ENCODE peak calls at places on chromosomes 11 and 22, in nine cellular contexts. One of them, this sample, is unnamed. For H3K4me1, the result is how much of the 10 kb centered on the place peaks cover.

GRCh38 chr11:124612567-124613245 is 1.5 kb downstream of the PANX3 start:
- DNase-seq in mesenchymal stem cell: peak
- DNase-seq in neural progenitor cell: peak
- DNase-seq in SK-N-SH: no peak
- DNase-seq in neuronal stem cell: no peak
- DNase-seq in IMR-90: peak
- DNase-seq in colonic mucosa: no peak
- DNase-seq in PC-3: no peak
- DNase-seq in H9: peak
- DNase-seq in this sample: peak

GRCh38 chr11:17219016-17219415 is 11.2 kb upstream of the PIK3C2A start:
- DNase-seq in PC-3: no peak
- DNase-seq in H9: no peak
- DNase-seq in IMR-90: no peak
- DNase-seq in SK-N-SH: no peak
- DNase-seq in colonic mucosa: no peak
- DNase-seq in neuronal stem cell: no peak
- DNase-seq in mesenchymal stem cell: no peak
- DNase-seq in neural progenitor cell: no peak
- DNase-seq in this sample: peak

GRCh38 chr11:60280412-60280811 is at the start of gene MS4A4A:
- DNase-seq in SK-N-SH: no peak
- DNase-seq in PC-3: no peak
- DNase-seq in colonic mucosa: no peak
- DNase-seq in IMR-90: no peak
- DNase-seq in H9: no peak
- DNase-seq in mesenchymal stem cell: no peak
- DNase-seq in neuronal stem cell: no peak
- DNase-seq in neural progenitor cell: no peak
- DNase-seq in this sample: no peak

GRCh38 chr11:122920579-122920978 is 38.0 kb downstream of the JHY start:
- DNase-seq in IMR-90: no peak
- DNase-seq in neural progenitor cell: peak
- DNase-seq in SK-N-SH: no peak
- DNase-seq in colonic mucosa: no peak
- DNase-seq in H9: peak
- DNase-seq in PC-3: no peak
- DNase-seq in mesenchymal stem cell: no peak
- DNase-seq in neuronal stem cell: peak
- DNase-seq in this sample: no peak

GRCh38 chr11:20647976-20648565 is 21.3 kb upstream of the NELL1 start:
- DNase-seq in H9: peak
- DNase-seq in IMR-90: peak
- DNase-seq in colonic mucosa: peak
- DNase-seq in PC-3: peak
- DNase-seq in neural progenitor cell: peak
- DNase-seq in neuronal stem cell: peak
- DNase-seq in SK-N-SH: peak
- DNase-seq in mesenchymal stem cell: peak
- DNase-seq in this sample: peak

GRCh38 chr22:24541681-24542515 is 13.0 kb downstream of the GUCD1 start:
- DNase-seq in IMR-90: no peak
- DNase-seq in neuronal stem cell: no peak
- DNase-seq in H9: no peak
- DNase-seq in PC-3: no peak
- DNase-seq in mesenchymal stem cell: no peak
- DNase-seq in SK-N-SH: no peak
- DNase-seq in colonic mucosa: no peak
- DNase-seq in neural progenitor cell: no peak
- DNase-seq in this sample: no peak

GRCh38 chr22:24055283-24055682 is 44.2 kb downstream of the CABIN1 start:
- DNase-seq in H9: no peak
- DNase-seq in SK-N-SH: no peak
- DNase-seq in IMR-90: no peak
- DNase-seq in PC-3: no peak
- DNase-seq in colonic mucosa: no peak
- DNase-seq in mesenchymal stem cell: no peak
- DNase-seq in neural progenitor cell: no peak
- DNase-seq in neuronal stem cell: no peak
- DNase-seq in this sample: no peak

GRCh38 chr11:103714246-103714645 is 322.2 kb upstream of the DDI1 start:
- DNase-seq in colonic mucosa: no peak
- DNase-seq in IMR-90: peak
- DNase-seq in PC-3: no peak
- DNase-seq in mesenchymal stem cell: no peak
- DNase-seq in neural progenitor cell: no peak
- DNase-seq in H9: no peak
- DNase-seq in neuronal stem cell: no peak
- DNase-seq in SK-N-SH: no peak
- DNase-seq in this sample: peak

GRCh38 chr11:127656266-127656879 is 655.8 kb upstream of the KIRREL3 start:
- DNase-seq in H9: no peak
- DNase-seq in neural progenitor cell: no peak
- DNase-seq in colonic mucosa: no peak
- DNase-seq in PC-3: no peak
- DNase-seq in neuronal stem cell: no peak
- DNase-seq in IMR-90: peak
- DNase-seq in mesenchymal stem cell: no peak
- DNase-seq in SK-N-SH: no peak
- DNase-seq in this sample: peak

GRCh38 chr11:111422494-111423249 is 43.6 kb upstream of the POU2AF1 start:
- DNase-seq in PC-3: peak
- DNase-seq in neuronal stem cell: peak
- DNase-seq in colonic mucosa: peak
- DNase-seq in IMR-90: peak
- DNase-seq in mesenchymal stem cell: peak
- DNase-seq in SK-N-SH: peak
- DNase-seq in H9: peak
- DNase-seq in neural progenitor cell: peak
- DNase-seq in this sample: peak

GRCh38 chr11:126158054-126158791 is 53.2 kb downstream of the RPUSD4 start:
- DNase-seq in mesenchymal stem cell: no peak
- DNase-seq in IMR-90: no peak
- DNase-seq in neuronal stem cell: no peak
- DNase-seq in colonic mucosa: no peak
- DNase-seq in neural progenitor cell: no peak
- DNase-seq in PC-3: no peak
- DNase-seq in H9: no peak
- DNase-seq in SK-N-SH: no peak
- DNase-seq in this sample: no peak

GRCh38 chr11:116725434-116726221 is 47.2 kb downstream of the BUD13 start:
- DNase-seq in neural progenitor cell: peak
- DNase-seq in H9: no peak
- DNase-seq in colonic mucosa: no peak
- DNase-seq in mesenchymal stem cell: peak
- DNase-seq in PC-3: no peak
- DNase-seq in IMR-90: peak
- DNase-seq in neuronal stem cell: no peak
- DNase-seq in SK-N-SH: no peak
- DNase-seq in this sample: peak

GRCh38 chr22:49656291-49656851 is 171.3 kb downstream of the BRD1 start:
- DNase-seq in IMR-90: no peak
- DNase-seq in colonic mucosa: no peak
- DNase-seq in H9: no peak
- DNase-seq in neuronal stem cell: no peak
- DNase-seq in neural progenitor cell: no peak
- DNase-seq in SK-N-SH: no peak
- DNase-seq in PC-3: no peak
- DNase-seq in mesenchymal stem cell: no peak
- DNase-seq in this sample: no peak
- H3K9ac ChIP-seq in IMR-90: no peak
- H3K9ac ChIP-seq in colonic mucosa: no peak
- H3K9ac ChIP-seq in H9: no peak
- H3K9ac ChIP-seq in neuronal stem cell: no peak
- H3K9ac ChIP-seq in neural progenitor cell: no peak
- H3K9ac ChIP-seq in SK-N-SH: no peak
- H3K9ac ChIP-seq in PC-3: no peak
- H3K9ac ChIP-seq in mesenchymal stem cell: no peak
- H3K9ac ChIP-seq in this sample: no peak

DNA sequence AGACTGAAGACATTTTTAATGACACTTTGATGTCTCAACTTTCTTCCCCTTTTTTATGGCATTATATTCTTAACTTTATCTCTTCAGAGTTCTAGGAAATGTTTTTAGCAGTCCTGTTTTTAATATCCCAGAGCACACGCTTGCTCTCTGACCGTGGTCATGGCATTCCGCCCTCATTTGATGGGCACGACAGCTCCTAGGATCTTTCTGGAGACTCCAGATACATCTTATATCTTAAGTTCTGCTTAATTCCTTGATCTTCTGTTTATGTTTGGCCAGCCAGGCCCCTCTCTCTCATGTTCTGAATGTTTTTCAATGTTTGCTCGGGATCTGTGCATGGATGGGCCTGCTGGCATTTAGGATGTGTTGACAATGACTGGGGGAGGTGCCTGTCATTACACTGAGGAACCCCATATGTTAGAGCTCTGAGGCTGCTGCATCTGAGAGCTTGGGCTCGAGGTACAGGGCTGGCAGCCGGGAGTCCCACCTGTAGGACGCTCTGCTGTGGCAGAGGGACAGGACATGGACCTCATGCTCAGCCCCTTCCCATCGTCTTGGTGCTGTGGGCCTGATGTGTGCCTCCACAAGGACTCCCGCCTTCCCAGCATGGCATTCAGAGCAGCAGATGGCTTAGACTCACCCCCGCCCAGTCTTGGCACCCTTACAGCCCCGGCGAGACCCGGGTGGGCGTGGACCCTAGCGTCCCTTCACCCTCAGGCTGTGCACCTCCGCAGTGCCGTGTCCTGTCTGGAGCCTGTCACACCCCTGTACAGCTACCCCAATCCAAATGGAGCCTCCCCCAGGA is 75.0 kb downstream of the CDKN1C start:
- DNase-seq in mesenchymal stem cell: no peak
- DNase-seq in IMR-90: no peak
- DNase-seq in SK-N-SH: no peak
- DNase-seq in neural progenitor cell: no peak
- DNase-seq in PC-3: no peak
- DNase-seq in neuronal stem cell: no peak
- DNase-seq in H9: no peak
- DNase-seq in colonic mucosa: no peak
- DNase-seq in this sample: no peak
- H3K4me1 ChIP-seq in mesenchymal stem cell: under half
- H3K4me1 ChIP-seq in IMR-90: under half
- H3K4me1 ChIP-seq in SK-N-SH: under half
- H3K4me1 ChIP-seq in neural progenitor cell: under half
- H3K4me1 ChIP-seq in PC-3: under half
- H3K4me1 ChIP-seq in neuronal stem cell: under half
- H3K4me1 ChIP-seq in H9: under half
- H3K4me1 ChIP-seq in colonic mucosa: under half
- H3K4me1 ChIP-seq in this sample: under half

DNA sequence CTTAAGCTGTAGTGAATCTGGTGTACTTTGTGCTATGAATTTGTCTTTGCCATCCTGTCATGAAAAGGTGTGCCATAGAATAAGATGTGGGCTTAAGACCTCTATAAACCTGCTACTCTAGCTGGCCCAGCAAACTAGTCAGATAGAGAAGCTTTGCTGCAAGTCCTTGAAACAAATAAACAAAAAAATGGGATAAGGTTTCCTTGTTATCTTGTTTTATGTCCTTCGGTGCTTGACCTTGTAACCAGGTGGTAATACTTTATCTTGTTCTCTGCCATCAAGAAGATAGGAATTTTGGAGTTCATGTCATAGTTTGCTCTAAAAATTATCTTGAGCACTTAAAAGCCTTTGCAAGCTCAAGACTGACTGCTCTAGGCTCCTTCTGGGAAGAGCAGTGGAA is 14.3 kb upstream of the TMEM86A start:
- DNase-seq in PC-3: no peak
- DNase-seq in neural progenitor cell: no peak
- DNase-seq in colonic mucosa: no peak
- DNase-seq in mesenchymal stem cell: no peak
- DNase-seq in IMR-90: no peak
- DNase-seq in SK-N-SH: no peak
- DNase-seq in neuronal stem cell: no peak
- DNase-seq in H9: no peak
- DNase-seq in this sample: no peak
- H3K9ac ChIP-seq in PC-3: no peak
- H3K9ac ChIP-seq in neural progenitor cell: no peak
- H3K9ac ChIP-seq in colonic mucosa: no peak
- H3K9ac ChIP-seq in mesenchymal stem cell: no peak
- H3K9ac ChIP-seq in IMR-90: no peak
- H3K9ac ChIP-seq in SK-N-SH: no peak
- H3K9ac ChIP-seq in neuronal stem cell: no peak
- H3K9ac ChIP-seq in H9: no peak
- H3K9ac ChIP-seq in this sample: no peak

GRCh38 chr22:46579751-46580449 is 40.3 kb upstream of the GRAMD4 start:
- DNase-seq in PC-3: no peak
- DNase-seq in H9: peak
- DNase-seq in IMR-90: no peak
- DNase-seq in neuronal stem cell: no peak
- DNase-seq in neural progenitor cell: no peak
- DNase-seq in colonic mucosa: no peak
- DNase-seq in SK-N-SH: no peak
- DNase-seq in mesenchymal stem cell: no peak
- DNase-seq in this sample: no peak

GRCh38 chr22:46577361-46578249 is 40.2 kb upstream of the CELSR1 start:
- DNase-seq in SK-N-SH: peak
- DNase-seq in IMR-90: no peak
- DNase-seq in PC-3: no peak
- DNase-seq in neural progenitor cell: peak
- DNase-seq in H9: peak
- DNase-seq in neuronal stem cell: no peak
- DNase-seq in colonic mucosa: no peak
- DNase-seq in mesenchymal stem cell: no peak
- DNase-seq in this sample: peak

GRCh38 chr22:46576556-46577351 is 39.3 kb upstream of the CELSR1 start:
- DNase-seq in colonic mucosa: no peak
- DNase-seq in mesenchymal stem cell: peak
- DNase-seq in H9: peak
- DNase-seq in PC-3: peak
- DNase-seq in neuronal stem cell: peak
- DNase-seq in SK-N-SH: peak
- DNase-seq in neural progenitor cell: peak
- DNase-seq in IMR-90: peak
- DNase-seq in this sample: peak

GRCh38 chr22:46578824-46579561 is 41.2 kb upstream of the GRAMD4 start:
- DNase-seq in H9: peak
- DNase-seq in neuronal stem cell: no peak
- DNase-seq in mesenchymal stem cell: peak
- DNase-seq in colonic mucosa: peak
- DNase-seq in SK-N-SH: peak
- DNase-seq in PC-3: no peak
- DNase-seq in neural progenitor cell: peak
- DNase-seq in IMR-90: peak
- DNase-seq in this sample: no peak

DNA sequence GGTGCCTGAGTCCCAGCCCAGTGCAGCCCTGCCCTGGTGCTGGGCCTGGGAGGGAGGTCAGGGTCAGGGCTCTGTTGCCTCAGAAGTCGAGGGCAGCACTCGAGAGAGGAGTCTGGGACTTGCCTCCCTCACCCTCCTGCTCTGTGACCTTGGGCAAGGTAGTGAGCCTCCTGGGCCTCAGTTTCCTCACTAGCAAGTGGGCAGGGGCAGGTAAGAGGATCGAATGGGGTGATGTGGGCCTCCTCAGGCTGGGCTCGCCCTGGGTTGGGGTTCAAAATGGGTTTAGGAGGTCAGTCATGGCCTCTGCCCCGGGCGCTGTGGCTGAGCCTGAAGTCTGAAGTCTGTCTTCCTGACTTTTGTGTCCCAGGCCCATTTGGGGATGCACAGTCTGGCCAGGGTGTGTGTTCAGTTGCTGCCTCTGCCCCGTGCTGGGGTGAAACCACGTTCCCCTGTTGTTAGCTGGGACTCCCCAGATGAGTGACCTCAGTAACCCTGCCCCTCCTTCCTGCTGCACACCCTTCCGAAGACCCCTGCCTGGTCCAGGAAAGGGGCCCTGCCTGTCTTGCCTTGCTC is 40.9 kb upstream of the CELSR1 start:
- DNase-seq in neuronal stem cell: no peak
- DNase-seq in neural progenitor cell: no peak
- DNase-seq in mesenchymal stem cell: no peak
- DNase-seq in PC-3: no peak
- DNase-seq in H9: peak
- DNase-seq in IMR-90: no peak
- DNase-seq in colonic mucosa: no peak
- DNase-seq in SK-N-SH: no peak
- DNase-seq in this sample: no peak
- H3K4me1 ChIP-seq in neuronal stem cell: under half
- H3K4me1 ChIP-seq in neural progenitor cell: under half
- H3K4me1 ChIP-seq in mesenchymal stem cell: half or more
- H3K4me1 ChIP-seq in PC-3: under half
- H3K4me1 ChIP-seq in H9: under half
- H3K4me1 ChIP-seq in IMR-90: under half
- H3K4me1 ChIP-seq in colonic mucosa: under half
- H3K4me1 ChIP-seq in SK-N-SH: under half
- H3K4me1 ChIP-seq in this sample: under half

This sample was measured in adipocyte.